ENCODE peak calls at places on chromosomes 11 and 22, in seven cellular contexts. One of them, this sample, is unnamed.

GRCh38 chr11:123129920-123130319 is 65.1 kb downstream of the CLMP start:
- DNase-seq in CD4-positive, alpha-beta T cell: no peak
- DNase-seq in cardiac muscle cell: no peak
- DNase-seq in A549: no peak
- DNase-seq in dorsolateral prefrontal cortex: no peak
- DNase-seq in foreskin keratinocyte: peak
- DNase-seq in tibial artery: no peak
- DNase-seq in this sample: no peak

GRCh38 chr22:41976070-41976901 is 7.0 kb downstream of the SEPTIN3 start:
- DNase-seq in tibial artery: no peak
- DNase-seq in dorsolateral prefrontal cortex: peak
- DNase-seq in CD4-positive, alpha-beta T cell: no peak
- DNase-seq in foreskin keratinocyte: no peak
- DNase-seq in A549: no peak
- DNase-seq in cardiac muscle cell: peak
- DNase-seq in this sample: peak

GRCh38 chr11:77821349-77821851 is 456 bp downstream of the AAMDC start:
- DNase-seq in foreskin keratinocyte: peak
- DNase-seq in tibial artery: peak
- DNase-seq in cardiac muscle cell: peak
- DNase-seq in CD4-positive, alpha-beta T cell: no peak
- DNase-seq in dorsolateral prefrontal cortex: no peak
- DNase-seq in A549: peak
- DNase-seq in this sample: no peak

GRCh38 chr11:84581083-84581482 is 1046.1 kb downstream of the DLG2 start:
- DNase-seq in cardiac muscle cell: no peak
- DNase-seq in A549: peak
- DNase-seq in foreskin keratinocyte: no peak
- DNase-seq in dorsolateral prefrontal cortex: no peak
- DNase-seq in CD4-positive, alpha-beta T cell: no peak
- DNase-seq in tibial artery: no peak
- DNase-seq in this sample: no peak

GRCh38 chr11:38169286-38169685 is 1571.2 kb upstream of the RAG2 start:
- DNase-seq in tibial artery: no peak
- DNase-seq in foreskin keratinocyte: peak
- DNase-seq in cardiac muscle cell: no peak
- DNase-seq in CD4-positive, alpha-beta T cell: no peak
- DNase-seq in dorsolateral prefrontal cortex: no peak
- DNase-seq in A549: no peak
- DNase-seq in this sample: no peak

GRCh38 chr22:48943567-48944432 is 883.9 kb downstream of the BRD1 start:
- DNase-seq in foreskin keratinocyte: no peak
- DNase-seq in dorsolateral prefrontal cortex: peak
- DNase-seq in tibial artery: peak
- DNase-seq in CD4-positive, alpha-beta T cell: no peak
- DNase-seq in cardiac muscle cell: peak
- DNase-seq in A549: peak
- DNase-seq in this sample: peak

GRCh38 chr11:15150507-15150906 is 35.8 kb downstream of the INSC start:
- DNase-seq in tibial artery: no peak
- DNase-seq in foreskin keratinocyte: no peak
- DNase-seq in CD4-positive, alpha-beta T cell: no peak
- DNase-seq in A549: no peak
- DNase-seq in dorsolateral prefrontal cortex: no peak
- DNase-seq in cardiac muscle cell: no peak
- DNase-seq in this sample: no peak

GRCh38 chr22:26797910-26798309 is 140.5 kb downstream of the MIAT start:
- DNase-seq in CD4-positive, alpha-beta T cell: no peak
- DNase-seq in cardiac muscle cell: no peak
- DNase-seq in tibial artery: no peak
- DNase-seq in foreskin keratinocyte: no peak
- DNase-seq in A549: peak
- DNase-seq in dorsolateral prefrontal cortex: no peak
- DNase-seq in this sample: no peak

GRCh38 chr22:27952091-27952490 is 33.0 kb upstream of the PITPNB start:
- DNase-seq in foreskin keratinocyte: peak
- DNase-seq in CD4-positive, alpha-beta T cell: no peak
- DNase-seq in dorsolateral prefrontal cortex: no peak
- DNase-seq in tibial artery: no peak
- DNase-seq in A549: no peak
- DNase-seq in cardiac muscle cell: no peak
- DNase-seq in this sample: no peak

GRCh38 chr22:50169774-50170341 is 673 bp upstream of the PANX2 start:
- DNase-seq in cardiac muscle cell: peak
- DNase-seq in A549: no peak
- DNase-seq in CD4-positive, alpha-beta T cell: no peak
- DNase-seq in tibial artery: no peak
- DNase-seq in dorsolateral prefrontal cortex: no peak
- DNase-seq in foreskin keratinocyte: no peak
- DNase-seq in this sample: no peak

DNA sequence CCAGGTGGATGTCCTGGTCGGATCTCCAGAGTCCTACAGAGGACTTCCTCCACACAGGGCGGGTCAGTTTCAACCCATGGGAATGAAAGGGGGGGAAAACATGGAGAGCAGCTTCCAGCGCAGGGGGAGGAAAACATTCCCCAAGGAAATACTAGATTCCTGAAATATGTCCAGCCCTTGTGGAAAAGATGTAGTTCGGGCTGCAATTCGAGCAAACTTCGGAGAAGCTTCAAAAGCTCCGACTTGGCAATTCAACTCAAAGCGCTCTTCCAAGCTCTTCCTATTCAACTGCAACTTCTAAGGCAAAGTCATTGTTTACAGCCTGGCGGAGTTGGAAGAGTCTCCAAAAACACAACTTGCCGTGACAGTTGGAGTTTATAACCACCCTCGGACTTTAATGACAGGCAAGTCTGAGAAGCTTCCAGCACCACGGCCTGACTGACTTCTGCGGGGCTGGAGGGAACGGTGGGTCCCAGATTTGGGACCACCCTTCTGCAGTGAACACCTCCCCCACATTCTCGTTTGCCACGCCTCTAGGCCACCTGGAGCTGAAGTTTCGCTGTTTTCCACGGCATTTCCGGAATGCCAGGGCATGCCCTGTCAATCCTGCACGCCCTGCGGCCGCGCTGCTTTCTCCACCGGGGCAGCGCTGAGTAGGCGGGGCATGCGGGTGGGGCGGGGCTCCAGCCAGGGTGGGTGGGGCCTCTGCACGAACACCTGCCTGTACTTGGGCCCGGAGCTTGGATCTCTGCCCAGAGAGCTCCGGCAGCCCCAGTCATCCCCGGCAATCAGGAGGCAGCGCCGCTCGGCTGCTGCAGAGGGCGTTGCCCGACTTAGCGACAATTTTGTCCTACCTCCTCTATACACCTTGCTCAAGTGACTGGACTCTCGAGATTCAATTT is 49.0 kb upstream of the BIRC3 start:
- DNase-seq in CD4-positive, alpha-beta T cell: peak
- DNase-seq in A549: peak
- DNase-seq in foreskin keratinocyte: peak
- DNase-seq in dorsolateral prefrontal cortex: peak
- DNase-seq in cardiac muscle cell: peak
- DNase-seq in tibial artery: peak
- DNase-seq in this sample: no peak
- TF ChIP-seq CTCF in CD4-positive, alpha-beta T cell: peak
- TF ChIP-seq CTCF in A549: peak
- TF ChIP-seq CTCF in foreskin keratinocyte: peak
- TF ChIP-seq CTCF in dorsolateral prefrontal cortex: peak
- TF ChIP-seq CTCF in cardiac muscle cell: peak
- TF ChIP-seq CTCF in tibial artery: peak
- TF ChIP-seq CTCF in this sample: no peak

DNA sequence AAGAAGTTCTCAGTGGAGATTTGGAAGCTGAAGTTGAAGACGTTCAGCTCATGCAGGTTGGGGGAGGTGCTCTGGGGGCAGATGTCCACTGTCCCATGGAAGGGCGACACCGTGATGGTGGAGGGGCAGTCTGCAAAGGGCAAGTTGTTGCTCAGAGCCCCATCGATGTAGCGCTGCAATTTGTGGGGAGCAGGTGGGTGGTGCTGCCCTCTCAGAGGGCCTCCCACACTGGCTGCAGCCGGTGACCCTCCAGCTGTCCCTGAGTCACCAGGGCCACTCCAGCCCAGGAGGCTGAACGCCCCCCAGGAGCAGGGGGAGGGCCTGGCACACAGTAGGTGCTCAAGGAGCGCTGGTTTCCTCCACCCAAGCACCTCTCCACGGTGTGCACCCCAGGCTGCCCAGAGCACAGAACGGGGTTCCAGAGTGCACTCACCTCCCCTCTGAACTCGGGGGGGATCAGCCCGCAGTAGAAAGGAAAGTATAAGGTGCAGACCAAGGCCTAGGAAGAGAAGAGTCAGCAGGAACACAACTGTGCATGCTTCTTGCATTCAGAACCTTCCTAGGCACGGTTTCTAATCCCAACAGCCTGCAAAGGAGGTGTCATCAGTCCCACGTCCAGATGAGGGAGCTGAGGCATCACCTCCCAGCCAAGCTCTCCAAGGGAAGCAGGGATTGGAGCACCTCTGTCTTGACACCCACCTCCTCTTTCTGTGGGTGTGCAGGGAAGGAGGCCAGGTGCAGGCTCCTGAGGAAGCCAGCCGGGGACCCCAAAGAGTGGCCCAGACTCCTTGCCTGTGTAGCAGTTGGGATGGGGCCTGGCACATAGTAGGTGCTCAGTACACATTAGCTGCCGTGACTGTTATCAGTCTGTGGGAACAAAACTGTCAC is 2.2 kb downstream of the PNPLA5 start:
- DNase-seq in foreskin keratinocyte: no peak
- DNase-seq in dorsolateral prefrontal cortex: no peak
- DNase-seq in A549: peak
- DNase-seq in tibial artery: no peak
- DNase-seq in CD4-positive, alpha-beta T cell: no peak
- DNase-seq in cardiac muscle cell: no peak
- DNase-seq in this sample: no peak
- TF ChIP-seq CTCF in foreskin keratinocyte: peak
- TF ChIP-seq CTCF in dorsolateral prefrontal cortex: no peak
- TF ChIP-seq CTCF in A549: no peak
- TF ChIP-seq CTCF in tibial artery: no peak
- TF ChIP-seq CTCF in CD4-positive, alpha-beta T cell: no peak
- TF ChIP-seq CTCF in cardiac muscle cell: no peak
- TF ChIP-seq CTCF in this sample: no peak

GRCh38 chr11:100185588-100185987 is 501.5 kb upstream of the ARHGAP42 start:
- DNase-seq in cardiac muscle cell: no peak
- DNase-seq in foreskin keratinocyte: no peak
- DNase-seq in tibial artery: no peak
- DNase-seq in CD4-positive, alpha-beta T cell: no peak
- DNase-seq in A549: no peak
- DNase-seq in dorsolateral prefrontal cortex: no peak
- DNase-seq in this sample: no peak

GRCh38 chr11:100190395-100190794 is 496.7 kb upstream of the ARHGAP42 start:
- DNase-seq in CD4-positive, alpha-beta T cell: no peak
- DNase-seq in foreskin keratinocyte: no peak
- DNase-seq in tibial artery: no peak
- DNase-seq in A549: no peak
- DNase-seq in cardiac muscle cell: no peak
- DNase-seq in dorsolateral prefrontal cortex: no peak
- DNase-seq in this sample: no peak

GRCh38 chr11:100188137-100188783 is 498.8 kb upstream of the ARHGAP42 start:
- DNase-seq in CD4-positive, alpha-beta T cell: no peak
- DNase-seq in foreskin keratinocyte: no peak
- DNase-seq in tibial artery: no peak
- DNase-seq in cardiac muscle cell: no peak
- DNase-seq in dorsolateral prefrontal cortex: no peak
- DNase-seq in A549: no peak
- DNase-seq in this sample: no peak
- TF ChIP-seq CTCF in CD4-positive, alpha-beta T cell: no peak
- TF ChIP-seq CTCF in foreskin keratinocyte: no peak
- TF ChIP-seq CTCF in tibial artery: no peak
- TF ChIP-seq CTCF in cardiac muscle cell: no peak
- TF ChIP-seq CTCF in dorsolateral prefrontal cortex: no peak
- TF ChIP-seq CTCF in A549: no peak
- TF ChIP-seq CTCF in this sample: no peak

DNA sequence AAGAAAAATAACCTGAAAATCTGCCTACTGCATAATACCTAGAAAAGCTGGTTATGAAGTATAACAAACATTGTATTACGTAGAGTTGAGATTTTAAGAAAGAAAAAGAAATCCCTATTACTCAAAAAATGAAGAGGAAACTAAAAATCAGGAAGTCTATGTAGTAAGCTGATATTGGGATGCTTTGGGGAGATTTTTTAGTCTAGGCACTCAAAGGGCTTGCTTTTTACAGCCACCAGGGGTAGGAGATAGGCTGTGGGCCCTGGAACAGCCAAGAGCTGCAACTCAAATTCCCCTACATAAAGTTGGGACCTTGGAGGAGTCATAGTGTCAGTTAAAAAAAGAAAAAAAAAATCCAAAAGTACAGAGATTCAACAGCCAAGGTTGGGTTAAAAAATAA is 90.4 kb downstream of the RELT start:
- DNase-seq in dorsolateral prefrontal cortex: no peak
- DNase-seq in cardiac muscle cell: no peak
- DNase-seq in tibial artery: no peak
- DNase-seq in CD4-positive, alpha-beta T cell: no peak
- DNase-seq in foreskin keratinocyte: no peak
- DNase-seq in A549: no peak
- DNase-seq in this sample: no peak
- TF ChIP-seq CTCF in dorsolateral prefrontal cortex: no peak
- TF ChIP-seq CTCF in cardiac muscle cell: peak
- TF ChIP-seq CTCF in tibial artery: no peak
- TF ChIP-seq CTCF in CD4-positive, alpha-beta T cell: no peak
- TF ChIP-seq CTCF in foreskin keratinocyte: no peak
- TF ChIP-seq CTCF in A549: no peak
- TF ChIP-seq CTCF in this sample: no peak

DNA sequence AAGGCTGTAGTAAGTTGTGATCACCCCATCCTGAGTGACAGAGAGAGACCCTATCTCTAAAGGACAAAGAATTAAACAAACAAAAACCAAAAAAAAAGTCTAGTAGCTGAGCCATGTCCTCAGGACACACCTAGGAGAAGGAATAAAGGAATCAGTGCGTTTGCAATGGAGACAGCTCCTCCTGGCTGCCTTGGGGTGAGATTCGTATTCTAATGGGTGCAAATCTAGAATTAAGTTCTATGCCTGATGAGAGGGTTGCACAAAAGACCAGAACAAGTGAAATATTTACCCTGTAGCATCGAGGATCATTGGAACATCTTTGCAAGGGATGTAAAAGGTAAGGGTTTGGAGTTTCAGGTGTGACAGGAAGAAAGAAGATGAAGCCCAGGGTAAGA is 70.3 kb upstream of the BMAL1 start:
- DNase-seq in dorsolateral prefrontal cortex: no peak
- DNase-seq in CD4-positive, alpha-beta T cell: no peak
- DNase-seq in tibial artery: no peak
- DNase-seq in cardiac muscle cell: no peak
- DNase-seq in foreskin keratinocyte: no peak
- DNase-seq in A549: no peak
- DNase-seq in this sample: no peak
- TF ChIP-seq CTCF in dorsolateral prefrontal cortex: no peak
- TF ChIP-seq CTCF in CD4-positive, alpha-beta T cell: no peak
- TF ChIP-seq CTCF in tibial artery: no peak
- TF ChIP-seq CTCF in cardiac muscle cell: peak
- TF ChIP-seq CTCF in foreskin keratinocyte: peak
- TF ChIP-seq CTCF in A549: no peak
- TF ChIP-seq CTCF in this sample: no peak

This sample was measured in natural killer cell.